ENCODE peak calls at places on chromosomes 16 and 17, in five cellular contexts. X is K562, K is A549, I is GM23338, Y is HepG2. C is an unnamed sample.

GRCh38 chr17:37642706-37643105 is 540 bp downstream of the DDX52 start:
- DNase-seq in X (no peak), K (peak; percentile 40), I (no peak), Y (no peak), C (no peak)

GRCh38 chr17:50564916-50565315 is 4.4 kb downstream of the CACNA1G start:
- DNase-seq in X (no peak), Y (no peak), I (no peak), K (no peak), C (no peak)

GRCh38 chr17:14374268-14374667 is 73.4 kb downstream of the HS3ST3B1 start:
- DNase-seq in X (no peak), K (no peak), Y (no peak), I (no peak), C (no peak)

GRCh38 chr17:62692721-62693431 is 65.4 kb downstream of the MRC2 start:
- DNase-seq in X (peak; percentile 94), Y (peak; percentile 24), I (peak; percentile 89), K (peak; percentile 58), C (no peak)

GRCh38 chr17:1617620-1618174 is 10.9 kb downstream of the SLC43A2 start:
- DNase-seq in I (no peak), Y (no peak), X (peak; percentile 56), K (peak; percentile 80), C (no peak)

GRCh38 chr17:40482722-40483121 is 18.7 kb downstream of the TNS4 start:
- DNase-seq in K (no peak), I (no peak), Y (no peak), X (no peak), C (no peak)

GRCh38 chr17:48429156-48429555 is 858 bp downstream of the SKAP1 start:
- DNase-seq in K (no peak), I (no peak), X (no peak), Y (no peak), C (no peak)

GRCh38 chr17:59561042-59561441 is 4.4 kb upstream of the DHX40 start:
- DNase-seq in Y (peak; percentile 49), X (no peak), K (peak; percentile 56), I (peak; percentile 76), C (no peak)

GRCh38 chr17:76667786-76668453 is 24.4 kb upstream of the ST6GALNAC1 start:
- DNase-seq in Y (no peak), K (no peak), X (no peak), I (no peak), C (no peak)

DNA sequence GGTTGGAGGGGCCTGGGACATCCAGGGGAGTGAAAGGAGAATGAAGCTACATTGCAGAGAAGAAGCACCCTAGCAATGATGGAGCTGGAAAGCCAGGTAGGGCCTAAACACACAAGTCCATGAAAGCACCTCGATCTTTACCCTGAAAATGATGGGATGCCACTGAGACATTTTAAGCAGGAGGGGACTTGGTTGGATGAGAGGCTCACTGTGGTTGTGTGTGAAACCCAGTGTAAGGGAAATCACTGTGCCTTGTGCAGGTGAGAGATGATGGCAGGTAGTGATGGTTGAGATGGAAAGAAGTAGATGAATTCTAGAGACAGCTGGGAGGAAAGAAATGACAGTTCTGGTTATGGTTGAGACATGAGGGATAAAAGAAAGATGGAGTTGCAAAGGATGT is 132.9 kb upstream of the CACNG3 start:
- DNase-seq in I (no peak), Y (no peak), K (no peak), X (no peak), C (no peak)
- TF ChIP-seq JUNB in I (no peak), Y (no peak), K (no peak), X (no peak), C (no peak)

GRCh38 chr16:20410153-20410723 is 904 bp downstream of the ACSM5 start:
- DNase-seq in I (no peak), K (no peak), Y (no peak), X (no peak), C (no peak)
- TF ChIP-seq JUNB in I (no peak), K (no peak), Y (no peak), X (no peak), C (peak; percentile 79)

GRCh38 chr17:82458885-82459424 is 414 bp downstream of the NARF start:
- DNase-seq in X (no peak), K (no peak), Y (no peak), I (peak; percentile 52), C (no peak)
- TF ChIP-seq JUNB in X (no peak), K (no peak), Y (no peak), I (no peak), C (no peak)

DNA sequence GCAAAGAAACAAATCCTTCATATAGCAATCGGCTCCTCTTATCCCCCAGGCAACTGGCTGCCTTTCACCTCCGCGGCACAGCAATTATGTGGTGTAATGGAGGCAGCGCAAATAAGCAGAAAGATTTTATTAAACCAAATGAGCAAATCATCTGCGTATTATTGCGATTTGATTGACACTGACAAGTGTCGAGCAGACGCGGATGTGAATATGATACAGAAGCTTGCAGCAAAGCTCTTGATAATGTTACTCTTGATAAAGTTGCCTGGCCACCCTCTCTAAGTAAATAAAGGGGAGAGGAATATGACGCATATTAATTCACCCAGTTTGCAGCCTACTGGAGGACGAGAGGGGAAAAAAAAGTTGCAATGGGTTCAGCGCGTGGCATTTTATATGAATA is 26.5 kb upstream of the AKTIP start:
- DNase-seq in I (no peak), X (no peak), K (no peak), Y (no peak), C (no peak)
- TF ChIP-seq JUNB in I (no peak), X (no peak), K (no peak), Y (no peak), C (no peak)

C was measured in GM12878.